ENCODE peak calls at places on chromosomes 2 and 18, in six cellular contexts. Y, C, R, N, M and A are unnamed samples.

GRCh38 chr2:205776720-205777119 is 94.4 kb downstream of the NRP2 start:
- DNase-seq in Y (no peak), M (no peak), R (no peak), N (no peak), C (no peak), A (no peak)

GRCh38 chr18:76410033-76410432 is 85.0 kb downstream of the ZNF516 start:
- DNase-seq in M (no peak), N (no peak), C (no peak), Y (no peak), R (no peak), A (no peak)

GRCh38 chr18:46097378-46097852 is 681 bp downstream of the ATP5F1A start:
- DNase-seq in R (no peak), C (no peak), N (no peak), M (no peak), Y (no peak), A (no peak)

GRCh38 chr2:112493048-112493447 is 11.1 kb downstream of the TTL start:
- DNase-seq in Y (no peak), R (no peak), N (peak), M (no peak), C (no peak), A (no peak)

GRCh38 chr2:134282638-134283400 is 28.9 kb downstream of the MGAT5 start:
- DNase-seq in M (no peak), C (no peak), Y (no peak), N (no peak), R (no peak), A (no peak)

GRCh38 chr18:45617284-45617683 is 2.0 kb downstream of the SLC14A2 start:
- DNase-seq in M (no peak), C (peak), R (no peak), Y (no peak), N (peak), A (peak)

GRCh38 chr2:216695401-216695821 is at the start of gene IGFBP5:
- DNase-seq in C (peak), Y (peak), M (no peak), R (peak), N (peak), A (no peak)

GRCh38 chr2:219384872-219385271 is 2.8 kb downstream of the DNPEP start:
- DNase-seq in M (no peak), Y (no peak), N (peak), R (no peak), C (no peak), A (no peak)

GRCh38 chr2:202115385-202116060 is 42.5 kb downstream of the KIAA2012 start:
- DNase-seq in N (peak), Y (no peak), R (no peak), C (peak), M (no peak), A (no peak)

GRCh38 chr2:209830722-209831465 is 59.3 kb downstream of the UNC80 start:
- DNase-seq in N (no peak), R (no peak), C (no peak), Y (no peak), M (no peak), A (no peak)

GRCh38 chr2:27736031-27736889 is 35.3 kb upstream of the MRPL33 start:
- DNase-seq in C (no peak), M (no peak), N (peak), R (no peak), Y (no peak), A (no peak)

GRCh38 chr2:11456251-11456650 is 9.7 kb downstream of the E2F6 start:
- DNase-seq in Y (no peak), R (no peak), C (no peak), N (no peak), M (no peak), A (no peak)

GRCh38 chr2:37638973-37639372 is 32.5 kb downstream of the CDC42EP3 start:
- DNase-seq in Y (no peak), N (no peak), R (no peak), C (no peak), M (no peak), A (no peak)

GRCh38 chr2:173999272-173999671 is 34.1 kb upstream of the SP3 start:
- DNase-seq in M (no peak), N (no peak), C (no peak), R (no peak), Y (no peak), A (no peak)

GRCh38 chr2:64770781-64771334 is 117.1 kb upstream of the SERTAD2 start:
- DNase-seq in Y (no peak), C (peak), M (peak), R (no peak), N (peak), A (no peak)

GRCh38 chr2:9748586-9748985 is 94.7 kb upstream of the TAF1B start:
- DNase-seq in M (no peak), R (no peak), N (no peak), Y (no peak), C (no peak), A (no peak)

GRCh38 chr2:135149251-135149650 is 97.2 kb downstream of the RAB3GAP1 start:
- DNase-seq in C (no peak), R (no peak), N (peak), Y (no peak), M (no peak), A (no peak)

GRCh38 chr2:31401580-31401979 is 13.0 kb downstream of the XDH start:
- DNase-seq in R (no peak), Y (no peak), C (peak), M (no peak), N (peak), A (no peak)

GRCh38 chr2:234967201-234967873 is 15.5 kb downstream of the SH3BP4 start:
- DNase-seq in C (no peak), Y (no peak), N (no peak), M (no peak), R (no peak), A (no peak)

GRCh38 chr18:8835556-8835955 is 130.2 kb downstream of the MTCL1 start:
- DNase-seq in C (no peak), Y (no peak), N (peak), M (no peak), R (no peak), A (no peak)

DNA sequence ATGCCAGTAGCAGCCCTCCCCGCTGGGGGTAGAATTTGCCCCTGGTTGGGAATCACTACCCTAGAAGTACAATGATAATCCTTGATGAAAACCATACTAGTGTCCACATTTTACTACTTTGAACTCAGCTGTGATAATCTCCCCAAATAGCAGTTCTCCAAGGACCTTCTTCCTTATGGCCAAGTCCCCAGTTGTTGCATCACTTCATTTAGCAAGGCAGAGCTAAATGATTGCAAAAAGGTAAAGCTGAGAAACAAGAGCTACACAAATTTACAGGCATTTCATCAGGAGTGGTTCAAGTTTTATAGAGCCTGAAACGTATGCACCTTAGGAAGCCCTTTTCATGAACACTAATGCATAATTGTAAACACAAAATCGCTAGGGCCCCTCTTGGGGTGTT is 44.9 kb upstream of the REL start:
- DNase-seq in N (no peak), Y (no peak), M (no peak), R (no peak), C (no peak), A (no peak)
- TF ChIP-seq CTCF in N (no peak), Y (no peak), M (no peak), R (no peak), C (no peak), A (no peak)

DNA sequence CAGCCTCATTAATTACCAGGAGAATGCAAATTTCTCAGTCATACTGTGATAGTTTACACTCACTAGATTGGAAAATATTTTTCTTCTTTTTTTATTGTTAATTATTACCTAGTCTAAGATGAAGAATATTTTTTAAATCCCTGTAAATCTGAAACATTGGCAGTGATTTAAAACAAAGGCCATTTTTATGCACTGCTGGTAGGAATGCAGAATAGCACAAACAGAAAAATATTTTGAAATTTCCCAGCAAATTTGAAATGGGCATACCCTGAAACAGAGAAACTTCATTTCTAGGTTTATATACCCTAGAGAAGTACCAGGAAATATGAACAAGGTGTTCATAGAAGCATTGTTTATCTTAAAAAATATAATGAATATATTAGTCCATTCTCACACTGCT is 31.0 kb downstream of the DYNAP start:
- DNase-seq in M (no peak), Y (no peak), C (no peak), R (no peak), N (no peak), A (no peak)
- TF ChIP-seq CTCF in M (no peak), Y (peak), C (peak), R (no peak), N (peak), A (no peak)

GRCh38 chr2:73920577-73921545 is 5.8 kb upstream of the DGUOK start:
- DNase-seq in C (no peak), M (no peak), R (peak), Y (peak), N (peak), A (no peak)
- TF ChIP-seq CTCF in C (peak), M (no peak), R (no peak), Y (peak), N (peak), A (no peak)

GRCh38 chr2:230798769-230799399 is 65.9 kb upstream of the ITM2C start:
- DNase-seq in N (peak), Y (peak), M (no peak), C (no peak), R (no peak), A (peak)
- TF ChIP-seq CTCF in N (peak), Y (peak), M (peak), C (peak), R (peak), A (peak)

DNA sequence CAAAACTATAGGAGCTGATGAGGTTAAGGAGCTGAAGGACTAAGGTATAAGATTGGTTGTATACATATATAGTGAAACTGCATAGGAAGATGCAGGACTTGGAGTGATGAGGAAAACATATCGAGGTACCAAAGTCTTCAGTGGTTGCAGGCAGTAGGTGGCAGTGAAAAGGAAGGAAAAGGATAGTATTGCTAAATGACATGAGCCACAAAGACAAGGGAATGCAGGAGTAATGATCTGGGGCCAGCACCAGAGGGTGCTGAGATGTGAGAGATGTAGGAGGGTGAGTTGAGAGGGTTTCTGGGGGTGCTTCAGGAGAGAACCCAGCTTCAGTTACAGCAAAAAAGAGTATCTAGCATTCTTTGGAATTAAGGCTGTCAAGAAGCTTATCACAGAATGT is 172.2 kb upstream of the MYO3B start:
- DNase-seq in C (no peak), Y (no peak), N (peak), R (peak), M (peak), A (no peak)
- TF ChIP-seq CTCF in C (no peak), Y (no peak), N (no peak), R (no peak), M (peak), A (no peak)

GRCh38 chr2:47653909-47654789 is 128.8 kb upstream of the MSH6 start:
- DNase-seq in R (peak), Y (peak), C (no peak), M (no peak), N (peak), A (no peak)
- TF ChIP-seq CTCF in R (peak), Y (peak), C (peak), M (peak), N (peak), A (no peak)

DNA sequence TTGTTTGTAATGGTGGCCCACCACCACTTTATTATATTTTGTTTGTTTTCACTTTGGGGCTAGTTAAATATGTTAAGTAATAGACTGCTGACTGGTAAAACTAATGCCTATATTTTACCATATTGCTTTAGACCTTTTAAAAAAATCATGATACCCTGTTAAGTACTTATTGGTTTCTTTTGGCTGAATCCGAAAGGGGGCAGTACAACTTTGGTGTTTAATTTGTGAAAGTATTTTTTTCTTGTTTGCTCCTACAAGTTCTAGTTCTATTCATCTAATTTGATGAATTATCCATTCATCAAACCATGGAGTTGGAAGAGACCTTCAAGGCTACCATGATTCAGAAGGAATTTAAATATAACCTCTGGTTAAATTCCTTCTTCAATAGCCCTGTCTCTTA is 147.0 kb downstream of the MBD5 start:
- DNase-seq in M (no peak), Y (no peak), C (no peak), R (no peak), N (no peak), A (no peak)
- TF ChIP-seq CTCF in M (no peak), Y (no peak), C (no peak), R (no peak), N (no peak), A (no peak)

DNA sequence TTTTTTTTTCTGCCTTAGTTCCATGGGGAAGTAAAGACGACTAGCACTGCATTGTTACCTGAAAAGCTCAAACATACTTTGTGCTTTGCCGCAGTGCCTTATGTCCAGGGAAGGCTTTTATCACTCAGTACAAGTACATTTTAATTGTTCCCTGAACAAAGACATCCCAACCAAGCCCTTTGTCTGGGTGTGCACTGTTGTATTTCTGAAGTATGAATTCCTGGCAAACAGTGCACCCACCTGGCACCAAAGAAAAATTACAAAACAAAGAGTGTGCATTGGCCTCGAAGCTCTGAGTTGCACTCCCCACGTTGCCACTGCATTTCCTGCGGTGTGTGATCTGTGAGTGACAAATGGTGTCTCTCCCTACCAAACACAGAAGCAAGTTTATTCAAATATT is 858.5 kb upstream of the PIK3C3 start:
- DNase-seq in R (peak), M (no peak), Y (no peak), C (no peak), N (peak), A (peak)
- TF ChIP-seq CTCF in R (no peak), M (no peak), Y (no peak), C (peak), N (peak), A (peak)